ENCODE peak calls at places on chromosomes 11 and 22, in eight cellular contexts. R is gastrocnemius medialis, M is stomach, Z is thyroid gland, S is Peyer's patch, P is A549, T is transverse colon, Q is tibial nerve. C is an unnamed sample.

GRCh38 chr11:46236918-46237247 is 40.6 kb upstream of the CREB3L1 start:
- DNase-seq in R (no peak), M (no peak), Z (no peak), S (no peak), P (no peak), T (no peak), Q (no peak), C (no peak)

GRCh38 chr11:4455439-4455838 is 6.3 kb downstream of the OR52K2 start:
- DNase-seq in R (peak; percentile 23), M (no peak), Z (no peak), S (no peak), P (no peak), T (no peak), Q (peak; percentile 13), C (no peak)

GRCh38 chr11:76613901-76614300 is 56.6 kb downstream of the LRRC32 start:
- DNase-seq in R (no peak), M (no peak), Z (no peak), S (peak; percentile 28), P (no peak), T (no peak), Q (no peak), C (peak; percentile 35)

GRCh38 chr11:69567951-69568808 is 72.8 kb upstream of the CCND1 start:
- DNase-seq in R (no peak), M (no peak), Z (no peak), S (no peak), P (no peak), T (no peak), Q (no peak), C (no peak)

GRCh38 chr11:33179431-33179830 is 18.2 kb upstream of the CSTF3 start:
- DNase-seq in R (no peak), M (no peak), Z (no peak), S (no peak), P (no peak), T (no peak), Q (no peak), C (no peak)

GRCh38 chr11:65654375-65655349 is 8.1 kb downstream of the RELA start:
- DNase-seq in R (no peak), M (no peak), Z (no peak), S (no peak), P (no peak), T (peak; percentile 8), Q (no peak), C (peak; percentile 65)

GRCh38 chr11:66062408-66062807 is 7.7 kb upstream of the PACS1 start:
- DNase-seq in R (no peak), M (no peak), Z (no peak), S (no peak), P (no peak), T (no peak), Q (no peak), C (no peak)

GRCh38 chr11:112016765-112017356 is 8.3 kb upstream of the DLAT start:
- DNase-seq in R (no peak), M (no peak), Z (no peak), S (no peak), P (no peak), T (no peak), Q (no peak), C (no peak)

GRCh38 chr11:34234086-34234740 is 123.6 kb downstream of the ABTB2 start:
- DNase-seq in R (peak; percentile 41), M (peak; percentile 58), Z (peak; percentile 31), S (peak; percentile 89), P (peak; percentile 84), T (peak; percentile 79), Q (no peak), C (no peak)

GRCh38 chr11:134532921-134533421 is 120.9 kb upstream of the B3GAT1 start:
- DNase-seq in R (no peak), M (no peak), Z (no peak), S (peak; percentile 29), P (no peak), T (no peak), Q (no peak), C (peak; percentile 61)

GRCh38 chr22:38298312-38299000 is 18.8 kb downstream of the CSNK1E start:
- DNase-seq in R (no peak), M (no peak), Z (no peak), S (no peak), P (no peak), T (no peak), Q (no peak), C (no peak)

GRCh38 chr11:93287434-93287833 is 43.1 kb upstream of the DEUP1 start:
- DNase-seq in R (no peak), M (no peak), Z (no peak), S (no peak), P (no peak), T (no peak), Q (no peak), C (no peak)

GRCh38 chr22:24440718-24441405 is 13.5 kb downstream of the ADORA2A start:
- DNase-seq in R (peak; percentile 19), M (peak; percentile 23), Z (no peak), S (peak; percentile 44), P (no peak), T (no peak), Q (no peak), C (no peak)

GRCh38 chr11:101096036-101096704 is 33.4 kb downstream of the PGR start:
- DNase-seq in R (no peak), M (peak; percentile 27), Z (peak; percentile 15), S (no peak), P (no peak), T (no peak), Q (no peak), C (peak; percentile 63)

DNA sequence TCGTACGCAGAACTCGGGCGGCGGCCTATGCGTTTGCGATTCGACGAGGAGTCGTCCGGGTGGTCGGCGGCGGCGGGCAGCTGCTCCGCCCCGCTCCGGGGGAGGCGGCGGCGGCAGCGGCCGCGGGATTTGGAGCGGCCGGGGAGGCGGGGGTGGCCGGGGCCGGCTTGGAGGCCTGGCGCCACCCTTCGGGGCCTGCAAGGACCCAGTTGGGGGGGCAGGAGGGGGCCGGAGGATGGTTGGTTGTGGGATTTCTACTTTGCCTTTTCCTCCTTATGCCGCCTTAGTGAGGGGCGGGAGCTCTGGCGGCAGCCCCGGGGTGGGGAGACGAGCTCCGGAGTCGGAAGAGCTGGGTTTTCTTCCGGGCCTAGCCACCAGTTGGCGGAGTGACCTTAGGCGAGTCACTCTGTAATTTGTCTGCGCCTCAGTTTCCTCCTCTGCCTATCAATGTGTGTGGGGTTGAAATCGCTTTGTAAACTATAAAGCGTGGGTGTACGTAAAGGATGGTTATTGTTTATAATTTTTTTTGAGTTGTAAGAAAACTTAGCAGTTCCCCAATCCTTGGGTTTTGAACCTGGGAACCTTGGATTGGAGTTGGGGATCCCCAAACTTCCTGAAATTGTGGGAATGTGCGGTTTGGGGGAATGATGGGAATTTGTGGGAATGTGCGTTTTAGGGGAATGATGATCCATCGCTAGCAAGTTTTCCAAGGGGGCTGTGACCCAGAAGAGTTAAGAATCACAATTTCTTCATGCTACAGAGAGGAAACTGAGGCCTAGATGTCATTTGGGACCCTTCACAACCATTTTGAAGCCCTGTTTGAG is 679 bp downstream of the TUG1 start:
- DNase-seq in R (peak; percentile 27), M (peak; percentile 31), Z (peak; percentile 25), S (peak; percentile 64), P (peak; percentile 44), T (peak; percentile 53), Q (no peak), C (peak; percentile 64)
- TF ChIP-seq CTCF in R (peak; percentile 22), M (no peak), Z (no peak), S (no peak), P (peak; percentile 5), T (no peak), Q (no peak), C (no peak)

GRCh38 chr11:58577441-58578135 is 1.3 kb upstream of the ZFP91 start:
- DNase-seq in R (peak; percentile 65), M (peak; percentile 50), Z (peak; percentile 46), S (peak; percentile 89), P (no peak), T (peak; percentile 66), Q (no peak), C (peak; percentile 87)
- TF ChIP-seq POLR2A in R (peak; percentile 19), M (no peak), Z (peak; percentile 84), S (peak; percentile 90), P (peak; percentile 70), T (peak; percentile 94), Q (peak; percentile 48), C (peak; percentile 71)

DNA sequence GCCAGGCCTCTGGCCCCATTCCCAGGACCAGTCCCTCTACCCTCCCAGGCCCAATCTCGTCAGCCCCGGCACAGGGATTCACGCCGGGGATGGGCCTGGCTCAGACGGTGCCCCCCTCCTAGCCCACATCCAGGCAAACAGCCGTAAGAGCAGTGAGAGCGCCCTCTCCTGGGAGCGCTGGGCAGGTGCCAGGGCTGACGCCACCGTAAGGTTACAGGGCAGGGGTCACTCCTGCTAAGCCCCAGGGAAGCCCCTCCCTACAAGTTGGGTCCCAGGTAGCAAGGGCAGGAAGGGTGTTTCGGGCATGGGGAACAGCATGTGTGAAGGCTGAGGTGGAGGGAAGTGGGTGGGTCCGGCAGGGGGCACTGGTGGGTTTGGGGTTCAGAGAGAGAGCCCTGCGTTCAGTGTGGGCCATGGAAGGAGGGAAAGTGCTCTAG is 19.2 kb upstream of the PPARA start:
- DNase-seq in R (no peak), M (no peak), Z (no peak), S (no peak), P (no peak), T (no peak), Q (no peak), C (no peak)
- TF ChIP-seq CTCF in R (no peak), M (no peak), Z (peak; percentile 5), S (no peak), P (peak; percentile 39), T (no peak), Q (no peak), C (peak; percentile 12)

DNA sequence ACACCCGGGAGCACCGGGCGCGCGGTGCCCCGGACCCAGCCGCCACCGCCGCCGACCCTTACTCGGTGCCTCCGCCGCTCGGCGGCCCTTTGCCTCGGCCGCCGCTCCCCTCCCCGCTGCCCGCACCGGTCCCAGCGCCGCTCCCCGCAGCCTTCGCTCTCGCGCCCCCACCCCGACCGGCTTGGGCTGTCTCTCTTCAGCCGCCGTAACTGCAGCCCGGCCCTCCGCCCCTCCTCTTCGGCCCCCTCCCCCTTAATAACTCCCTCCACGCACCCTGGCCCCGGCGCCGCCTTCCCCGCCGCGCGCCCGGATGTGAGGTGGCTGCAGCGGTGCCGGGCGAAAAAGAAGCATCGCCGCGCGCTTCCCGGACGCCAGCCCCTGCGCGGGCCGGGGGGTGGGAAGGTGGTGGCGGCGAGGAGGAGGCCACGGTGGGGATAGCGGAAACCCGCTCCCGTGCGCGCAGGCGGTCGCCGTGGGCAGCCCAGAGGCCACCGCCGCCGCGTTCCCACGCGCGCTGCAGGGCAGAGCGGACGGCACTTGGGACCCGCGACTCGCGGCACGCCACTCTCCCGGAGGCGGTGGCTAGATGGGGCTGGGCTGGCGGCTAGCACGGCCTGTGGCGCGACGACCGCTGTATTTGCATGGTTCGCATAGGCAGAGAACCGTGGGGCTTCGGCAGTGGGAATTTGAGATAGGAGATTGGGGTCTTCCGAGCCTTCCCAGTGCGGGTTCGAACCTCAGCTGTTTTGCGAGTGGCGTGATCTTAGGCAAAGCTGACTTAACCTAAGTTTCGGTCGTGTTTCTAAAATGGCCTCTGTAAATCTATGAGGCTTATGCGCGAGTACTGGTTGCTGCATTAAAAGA is at the start of gene EIF4ENIF1:
- DNase-seq in R (peak; percentile 84), M (peak; percentile 87), Z (peak; percentile 89), S (peak; percentile 93), P (peak; percentile 80), T (peak; percentile 89), Q (peak; percentile 75), C (peak; percentile 92)
- TF ChIP-seq POLR2A in R (peak; percentile 71), M (no peak), Z (peak; percentile 82), S (peak; percentile 61), P (peak; percentile 43), T (peak; percentile 67), Q (peak; percentile 8), C (peak; percentile 12)

C was measured in sigmoid colon.